ENCODE peak calls at places on chromosomes 5 and 9, in six cellular contexts. V is stimulated activated CD4-positive, alpha-beta T cell treated with anti-CD3 and anti-CD28 coated beads, Interleukin-15, amount 100 ng/mL, for 1 hour; U is NCI-H1092; J is M059J; K is T-helper 1 cell; Y is psoas muscle. A is an unnamed sample.

GRCh38 chr5:175887463-175887862 is 16.1 kb downstream of the CPLX2 start:
- DNase-seq in V (no peak), U (peak; percentile 21), J (no peak), K (no peak), Y (no peak), A (no peak)

GRCh38 chr9:33742051-33742450 is 53.3 kb upstream of the PRSS3 start:
- DNase-seq in V (no peak), U (no peak), J (no peak), K (no peak), Y (no peak), A (no peak)

GRCh38 chr5:164504141-164504772 is 998.8 kb downstream of the MAT2B start:
- DNase-seq in V (no peak), U (peak; percentile 3), J (peak; percentile 51), K (no peak), Y (no peak), A (peak; percentile 30)

GRCh38 chr9:125965421-125965820 is 218.2 kb downstream of the PBX3 start:
- DNase-seq in V (no peak), U (no peak), J (no peak), K (no peak), Y (no peak), A (no peak)

GRCh38 chr9:127194881-127195713 is 69.5 kb upstream of the GARNL3 start:
- DNase-seq in V (no peak), U (no peak), J (peak; percentile 94), K (no peak), Y (peak; percentile 52), A (no peak)

GRCh38 chr5:53419247-53419646 is 61.2 kb upstream of the FST start:
- DNase-seq in V (no peak), U (no peak), J (peak; percentile 82), K (no peak), Y (no peak), A (no peak)

GRCh38 chr5:172496671-172497371 is 42.5 kb upstream of the SH3PXD2B start:
- DNase-seq in V (no peak), U (no peak), J (peak; percentile 68), K (no peak), Y (no peak), A (peak; percentile 43)

GRCh38 chr9:126630458-126631237 is 16.9 kb downstream of the LMX1B start:
- DNase-seq in V (no peak), U (no peak), J (peak; percentile 36), K (no peak), Y (no peak), A (no peak)

GRCh38 chr5:172852490-172853354 is 18.7 kb downstream of the ERGIC1 start:
- DNase-seq in V (no peak), U (no peak), J (no peak), K (no peak), Y (peak; percentile 72), A (no peak)

GRCh38 chr9:137045294-137046093 is 483 bp downstream of the NPDC1 start:
- DNase-seq in V (no peak), U (no peak), J (peak; percentile 57), K (no peak), Y (no peak), A (peak; percentile 32)

GRCh38 chr5:130151239-130151638 is 247.0 kb downstream of the CHSY3 start:
- DNase-seq in V (no peak), U (no peak), J (no peak), K (no peak), Y (no peak), A (no peak)

GRCh38 chr9:125550216-125550614 is 156.8 kb downstream of the MAPKAP1 start:
- DNase-seq in V (no peak), U (no peak), J (no peak), K (no peak), Y (no peak), A (peak; percentile 34)

GRCh38 chr5:6202113-6202512 is 176.2 kb downstream of the MED10 start:
- DNase-seq in V (no peak), U (no peak), J (no peak), K (no peak), Y (no peak), A (no peak)

GRCh38 chr5:118692811-118693342 is 295.5 kb downstream of the DTWD2 start:
- DNase-seq in V (no peak), U (peak; percentile 1), J (no peak), K (no peak), Y (no peak), A (no peak)

GRCh38 chr5:65152131-65152530 is 329.6 kb downstream of the ADAMTS6 start:
- DNase-seq in V (no peak), U (no peak), J (peak; percentile 35), K (no peak), Y (no peak), A (no peak)

GRCh38 chr5:66881475-66882161 is 285.4 kb downstream of the MAST4 start:
- DNase-seq in V (no peak), U (no peak), J (no peak), K (no peak), Y (no peak), A (no peak)

GRCh38 chr5:176803943-176804498 is 6.3 kb upstream of the UNC5A start:
- DNase-seq in V (no peak), U (no peak), J (no peak), K (no peak), Y (no peak), A (peak; percentile 26)

GRCh38 chr5:177040814-177041410 is 18.4 kb downstream of the ZNF346 start:
- DNase-seq in V (no peak), U (no peak), J (peak; percentile 80), K (no peak), Y (no peak), A (no peak)

GRCh38 chr5:1184481-1184880 is 16.9 kb upstream of the SLC6A19 start:
- DNase-seq in V (no peak), U (no peak), J (no peak), K (no peak), Y (no peak), A (no peak)

GRCh38 chr9:3879315-3879714 is 353.5 kb upstream of the RFX3 start:
- DNase-seq in V (no peak), U (peak; percentile 27), J (no peak), K (no peak), Y (peak; percentile 52), A (no peak)

GRCh38 chr9:68560131-68560844 is 19.6 kb upstream of the TMEM252 start:
- DNase-seq in V (peak; percentile 11), U (no peak), J (no peak), K (no peak), Y (peak; percentile 67), A (peak; percentile 52)